ENCODE peak calls at places on chromosomes 3 and 15, in eight cellular contexts. V is iris pigment epithelial cell; M is T-cell; T is cerebellum; L is heart right ventricle; G is CD8-positive, alpha-beta T cell; Z is activated T-helper 1 cell treated with anti-CD3 and anti-CD28 coated beads, Interleukin-12 subunit alpha, Interleukin-12 subunit beta, Interleukin-2, Interleukin-4 antibody, amounts not matched to agents 30 ng/mL and 10 ng/mL and 1 ng/mL, durations not matched to agents 14 hours and 24 hours and 36 hours; R is activated CD4-positive, alpha-beta T cell treated with anti-CD3 and anti-CD28 coated beads, Interleukin-2, amount 50 U/mL, for 1 hour. O is an unnamed sample.
A peak's percentile ranks its signal among the peaks of the same experiment; 100 is the strongest.

GRCh38 chr3:134801204-134801958 is 6.3 kb downstream of the EPHB1 start:
- DNase-seq in L (no peak), M (no peak), T (no peak), V (no peak), G (no peak), Z (no peak), R (no peak), O (no peak)

GRCh38 chr15:76338555-76339301 is 2.2 kb downstream of the ISL2 start:
- DNase-seq in Z (no peak), T (no peak), G (no peak), M (no peak), V (no peak), L (no peak), R (no peak), O (no peak)

GRCh38 chr3:142211034-142211433 is 14.4 kb downstream of the GK5 start:
- DNase-seq in Z (no peak), T (no peak), L (no peak), G (no peak), V (no peak), R (no peak), M (no peak), O (no peak)

GRCh38 chr3:131728898-131729297 is 226.1 kb upstream of the MRPL3 start:
- DNase-seq in V (no peak), R (no peak), M (no peak), G (no peak), L (no peak), T (no peak), Z (no peak), O (no peak)

GRCh38 chr3:98573231-98573728 is 20.1 kb downstream of the CPOX start:
- DNase-seq in G (no peak), Z (no peak), V (peak; percentile 30), T (no peak), M (no peak), L (no peak), R (no peak), O (no peak)

GRCh38 chr3:13039286-13039896 is 33.8 kb downstream of the IQSEC1 start:
- DNase-seq in Z (no peak), V (no peak), L (no peak), G (no peak), T (peak; percentile 47), M (no peak), R (no peak), O (no peak)

GRCh38 chr15:59178151-59178705 is 28.4 kb upstream of the LDHAL6B start:
- DNase-seq in V (no peak), T (no peak), G (no peak), M (no peak), R (no peak), L (no peak), Z (no peak), O (no peak)

GRCh38 chr15:39947401-39948197 is 13.7 kb downstream of the EIF2AK4 start:
- DNase-seq in T (no peak), R (no peak), G (no peak), V (no peak), M (no peak), Z (no peak), L (no peak), O (no peak)

GRCh38 chr3:99965077-99965476 is 147.4 kb downstream of the CMSS1 start:
- DNase-seq in T (no peak), G (no peak), V (peak; percentile 85), L (no peak), Z (no peak), R (no peak), M (no peak), O (no peak)

GRCh38 chr15:36982441-36982840 is 117.9 kb downstream of the MEIS2 start:
- DNase-seq in G (no peak), M (no peak), Z (no peak), L (no peak), T (no peak), R (no peak), V (peak; percentile 16), O (no peak)

GRCh38 chr3:20380310-20380709 is 194.3 kb upstream of the SGO1 start:
- DNase-seq in L (no peak), R (no peak), V (no peak), G (no peak), T (no peak), M (no peak), Z (no peak), O (no peak)

GRCh38 chr3:128590948-128591347 is 59.7 kb downstream of the RPN1 start:
- DNase-seq in R (no peak), G (no peak), V (no peak), L (no peak), Z (no peak), T (no peak), M (no peak), O (no peak)

GRCh38 chr3:170599083-170599482 is 13.2 kb upstream of the SLC7A14 start:
- DNase-seq in G (no peak), R (no peak), T (no peak), Z (no peak), L (no peak), V (no peak), M (no peak), O (no peak)

GRCh38 chr3:187021748-187022402 is 91.5 kb downstream of the ST6GAL1 start:
- DNase-seq in M (no peak), T (no peak), V (no peak), R (no peak), Z (no peak), L (no peak), G (no peak), O (no peak)

GRCh38 chr3:40913192-40913591 is 286.1 kb upstream of the CTNNB1 start:
- DNase-seq in M (no peak), T (peak; percentile 61), Z (no peak), G (no peak), V (no peak), L (no peak), R (no peak), O (no peak)

GRCh38 chr15:26771917-26772587 is 814 bp downstream of the GABRB3 start:
- DNase-seq in M (no peak), L (no peak), V (peak; percentile 10), T (peak; percentile 40), Z (no peak), R (no peak), G (no peak), O (no peak)

GRCh38 chr15:71792521-71792920 is 17.8 kb upstream of the NR2E3 start:
- DNase-seq in L (no peak), Z (no peak), T (no peak), G (no peak), M (no peak), V (peak; percentile 59), R (no peak), O (no peak)

GRCh38 chr15:70526221-70526973 is 237.0 kb downstream of the UACA start:
- DNase-seq in M (no peak), T (no peak), L (no peak), V (peak; percentile 83), G (no peak), R (no peak), Z (no peak), O (no peak)

GRCh38 chr15:59555696-59556095 is 55.9 kb upstream of the GCNT3 start:
- DNase-seq in T (no peak), M (no peak), G (no peak), Z (no peak), R (no peak), V (peak; percentile 19), L (no peak), O (no peak)

GRCh38 chr15:74265046-74265639 is 29.0 kb downstream of the CCDC33 start:
- DNase-seq in G (no peak), R (no peak), T (no peak), L (peak; percentile 31), V (peak; percentile 12), M (no peak), Z (no peak), O (no peak)

GRCh38 chr15:53716909-53717878 is 42.3 kb downstream of the WDR72 start:
- DNase-seq in T (peak; percentile 13), Z (no peak), V (no peak), G (no peak), M (no peak), L (no peak), R (no peak), O (no peak)

GRCh38 chr15:34323217-34323616 is 14.4 kb downstream of the SLC12A6 start:
- DNase-seq in Z (no peak), G (no peak), M (no peak), T (no peak), R (no peak), L (no peak), V (no peak), O (no peak)

GRCh38 chr15:60079210-60079609 is 75.1 kb downstream of the FOXB1 start:
- DNase-seq in M (no peak), G (no peak), T (no peak), V (peak; percentile 24), L (no peak), Z (no peak), R (no peak), O (no peak)

GRCh38 chr3:149955449-149955848 is 15.2 kb downstream of the PFN2 start:
- DNase-seq in L (no peak), M (no peak), G (no peak), Z (no peak), T (no peak), R (no peak), V (peak; percentile 17), O (no peak)

GRCh38 chr15:40103864-40104271 is 4.8 kb downstream of the BMF start:
- DNase-seq in V (no peak), R (no peak), L (no peak), T (peak; percentile 40), M (no peak), G (no peak), Z (no peak), O (no peak)

GRCh38 chr3:113623324-113623723 is 73.1 kb downstream of the USF3 start:
- DNase-seq in M (no peak), V (no peak), L (no peak), G (no peak), Z (no peak), T (no peak), R (no peak), O (no peak)

GRCh38 chr3:87333393-87333892 is 57.1 kb upstream of the POU1F1 start:
- DNase-seq in M (no peak), T (no peak), V (peak; percentile 88), Z (no peak), L (no peak), G (no peak), R (no peak), O (no peak)

GRCh38 chr3:33395900-33396299 is 44.3 kb downstream of the UBP1 start:
- DNase-seq in T (no peak), R (no peak), G (no peak), L (no peak), Z (no peak), V (no peak), M (no peak), O (no peak)

GRCh38 chr3:61141697-61142096 is 109.6 kb downstream of the FHIT start:
- DNase-seq in Z (no peak), L (no peak), M (no peak), R (no peak), T (no peak), V (no peak), G (no peak), O (no peak)

GRCh38 chr3:71103430-71103881 is 480.1 kb downstream of the FOXP1 start:
- DNase-seq in T (peak; percentile 7), L (peak; percentile 76), G (no peak), Z (no peak), M (no peak), V (peak; percentile 92), R (no peak), O (peak; percentile 85)

GRCh38 chr3:52771334-52771681 is 568 bp upstream of the NEK4 start:
- DNase-seq in G (no peak), R (no peak), M (no peak), Z (no peak), T (no peak), V (no peak), L (no peak), O (no peak)

GRCh38 chr3:44865272-44866005 is 3.7 kb downstream of the TMEM42 start:
- DNase-seq in M (no peak), T (no peak), Z (no peak), V (no peak), G (no peak), R (no peak), L (no peak), O (no peak)

GRCh38 chr15:31347067-31347975 is 20.7 kb downstream of the KLF13 start:
- DNase-seq in L (no peak), M (peak; percentile 86), V (no peak), G (peak; percentile 80), Z (peak; percentile 73), T (no peak), R (peak; percentile 73), O (no peak)